ENCODE peak calls at places on chromosomes 3 and 15, in four cellular contexts. D is GM12878, O is HepG2, J is K562. Y is an unnamed sample.

GRCh38 chr3:122132949-122133540 is 50.4 kb upstream of the CASR start:
- ATAC-seq in D (no peak), O (no peak), J (no peak), Y (no peak)

GRCh38 chr3:58021962-58022361 is 13.7 kb downstream of the FLNB start:
- ATAC-seq in D (no peak), O (peak; percentile 28), J (no peak), Y (no peak)

GRCh38 chr15:75307778-75308390 is 25.2 kb downstream of the GOLGA6D start:
- ATAC-seq in D (peak; percentile 91), O (peak; percentile 98), J (peak; percentile 99), Y (no peak)

GRCh38 chr3:195931582-195932273 is 23.4 kb upstream of the TNK2 start:
- ATAC-seq in D (no peak), O (peak; percentile 92), J (peak; percentile 29), Y (no peak)

GRCh38 chr15:83304861-83305661 is 20.6 kb upstream of the BNC1 start:
- ATAC-seq in D (no peak), O (no peak), J (no peak), Y (no peak)

GRCh38 chr3:151987893-151988292 is 114.5 kb downstream of the SUCNR1 start:
- ATAC-seq in D (peak; percentile 70), O (no peak), J (no peak), Y (no peak)

GRCh38 chr15:33152502-33153109 is 41.9 kb downstream of the FMN1 start:
- ATAC-seq in D (no peak), O (no peak), J (no peak), Y (peak; percentile 30)

GRCh38 chr3:9175421-9175820 is 74.0 kb downstream of the SRGAP3 start:
- ATAC-seq in D (no peak), O (no peak), J (no peak), Y (no peak)

GRCh38 chr3:94716326-94717018 is 653.6 kb downstream of the NSUN3 start:
- ATAC-seq in D (no peak), O (peak; percentile 47), J (no peak), Y (no peak)

GRCh38 chr15:64536244-64536836 is 76.0 kb downstream of the ZNF609 start:
- ATAC-seq in D (peak; percentile 37), O (peak; percentile 90), J (no peak), Y (no peak)

GRCh38 chr15:48940508-48940907 is 23.2 kb downstream of the SHC4 start:
- ATAC-seq in D (peak; percentile 95), O (no peak), J (no peak), Y (no peak)

GRCh38 chr15:80580107-80580506 is 115.0 kb upstream of the ABHD17C start:
- ATAC-seq in D (no peak), O (no peak), J (no peak), Y (no peak)

GRCh38 chr15:28873585-28874139 is 12.1 kb upstream of the APBA2 start:
- ATAC-seq in D (no peak), O (peak; percentile 65), J (no peak), Y (no peak)

GRCh38 chr15:42085236-42085605 is 9.1 kb downstream of the PLA2G4D start:
- ATAC-seq in D (no peak), O (peak; percentile 32), J (no peak), Y (no peak)

GRCh38 chr15:99138491-99138982 is 33.7 kb downstream of the SYNM start:
- ATAC-seq in D (no peak), O (peak; percentile 32), J (no peak), Y (no peak)

GRCh38 chr3:57143886-57144459 is 21.2 kb downstream of the IL17RD start:
- ATAC-seq in D (no peak), O (no peak), J (no peak), Y (no peak)

GRCh38 chr3:193686665-193687506 is 93.9 kb downstream of the OPA1 start:
- ATAC-seq in D (peak; percentile 30), O (no peak), J (peak; percentile 15), Y (no peak)

GRCh38 chr3:39088456-39088855 is 19.0 kb downstream of the GORASP1 start:
- ATAC-seq in D (no peak), O (no peak), J (no peak), Y (no peak)

GRCh38 chr3:113086506-113087461 is 96.0 kb downstream of the GTPBP8 start:
- ATAC-seq in D (no peak), O (peak; percentile 66), J (no peak), Y (no peak)

GRCh38 chr15:73949496-73949895 is 23.2 kb downstream of the LOXL1 start:
- ATAC-seq in D (no peak), O (no peak), J (no peak), Y (no peak)

GRCh38 chr3:146067048-146067447 is 93.9 kb downstream of the PLOD2 start:
- ATAC-seq in D (no peak), O (no peak), J (no peak), Y (no peak)

DNA sequence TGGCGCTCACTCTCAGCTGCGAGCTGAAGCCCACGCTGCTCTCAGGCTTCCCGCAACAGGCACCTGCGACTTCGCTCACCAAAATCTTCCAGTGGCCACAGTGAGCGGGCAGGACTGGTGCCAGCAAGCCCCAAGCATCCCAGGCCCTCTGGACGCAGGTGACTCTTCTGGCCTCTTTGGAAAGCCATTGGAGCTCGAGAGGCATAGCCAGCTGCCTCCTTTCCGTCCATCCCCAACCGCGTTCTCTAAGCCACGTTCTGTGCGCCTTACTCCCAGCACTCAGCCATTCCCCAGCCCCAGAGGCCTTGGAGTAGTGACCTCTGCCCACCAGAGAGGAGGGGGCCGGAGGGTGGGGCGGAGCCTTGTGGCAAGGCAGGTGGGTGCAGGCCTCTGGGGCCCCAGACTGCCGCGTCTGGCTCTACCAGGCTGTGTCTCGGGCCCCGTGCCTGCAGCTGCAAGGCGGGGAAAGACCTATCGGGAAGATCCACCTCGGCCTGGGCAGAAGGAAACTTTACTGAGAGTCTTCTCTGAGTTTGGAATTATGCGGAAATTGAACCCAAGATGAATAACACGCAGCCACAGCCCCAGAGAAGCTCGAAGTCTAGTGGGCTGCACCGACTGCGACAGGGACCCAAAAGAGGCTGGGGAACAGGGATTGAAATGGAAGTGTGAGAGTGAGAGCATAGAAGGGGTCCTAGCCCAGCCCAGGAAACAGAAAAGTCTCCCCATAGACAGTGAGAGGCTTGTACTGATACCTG is 3.6 kb upstream of the SOX14 start:
- ATAC-seq in D (no peak), O (no peak), J (no peak), Y (no peak)
- H3K27me3 ChIP-seq in D (peaks cover 8% of the 10 kb centered on the region), O (peaks cover 9% of the 10 kb centered on the region), J (peaks cover 44% of the 10 kb centered on the region), Y (peaks cover 87% of the 10 kb centered on the region)

GRCh38 chr3:12629560-12629959 is 34.4 kb downstream of the RAF1 start:
- ATAC-seq in D (no peak), O (no peak), J (peak; percentile 32), Y (no peak)
- TF ChIP-seq POLR2AphosphoS5 in D (no peak), O (no peak), J (no peak), Y (no peak)

GRCh38 chr3:53675942-53676341 is 170.3 kb downstream of the CHDH start:
- ATAC-seq in D (no peak), O (no peak), J (no peak), Y (no peak)

GRCh38 chr3:53677406-53677805 is 168.8 kb downstream of the CHDH start:
- ATAC-seq in D (peak; percentile 35), O (peak; percentile 96), J (peak; percentile 65), Y (no peak)

GRCh38 chr3:53672987-53673386 is 173.2 kb downstream of the CHDH start:
- ATAC-seq in D (no peak), O (no peak), J (no peak), Y (no peak)

GRCh38 chr3:53675022-53675697 is 171.1 kb downstream of the CHDH start:
- ATAC-seq in D (no peak), O (no peak), J (no peak), Y (no peak)

DNA sequence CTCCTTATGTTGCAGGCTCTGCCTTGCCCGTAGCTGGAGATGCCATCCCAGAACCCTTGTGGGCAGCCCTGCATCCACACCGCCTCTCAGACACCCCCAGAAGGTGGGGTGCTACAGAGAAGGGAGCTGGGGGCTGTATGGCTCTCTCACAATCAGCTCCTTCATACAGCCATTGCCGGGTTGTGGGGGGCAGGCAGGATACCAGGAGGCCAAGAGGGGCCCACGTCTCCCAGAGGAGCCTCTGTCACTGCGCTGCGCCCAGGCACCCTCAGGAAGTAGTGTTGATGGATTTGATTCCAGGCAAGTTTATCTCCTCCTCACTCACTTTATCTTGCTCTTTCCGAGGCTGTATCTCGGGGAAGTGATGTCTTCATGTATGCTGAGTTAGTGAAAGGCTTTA is 171.6 kb downstream of the CHDH start:
- ATAC-seq in D (no peak), O (no peak), J (no peak), Y (no peak)
- H3K27me3 ChIP-seq in D (peaks cover 4% of the 10 kb centered on the region), O (no peaks in the 10 kb centered on the region), J (peaks cover 9% of the 10 kb centered on the region), Y (no peaks in the 10 kb centered on the region)

GRCh38 chr3:128112406-128112968 is 11.1 kb downstream of the RUVBL1 start:
- ATAC-seq in D (peak; percentile 44), O (no peak), J (no peak), Y (no peak)
- TF ChIP-seq POLR2AphosphoS5 in D (no peak), O (no peak), J (no peak), Y (peak; percentile 24)

DNA sequence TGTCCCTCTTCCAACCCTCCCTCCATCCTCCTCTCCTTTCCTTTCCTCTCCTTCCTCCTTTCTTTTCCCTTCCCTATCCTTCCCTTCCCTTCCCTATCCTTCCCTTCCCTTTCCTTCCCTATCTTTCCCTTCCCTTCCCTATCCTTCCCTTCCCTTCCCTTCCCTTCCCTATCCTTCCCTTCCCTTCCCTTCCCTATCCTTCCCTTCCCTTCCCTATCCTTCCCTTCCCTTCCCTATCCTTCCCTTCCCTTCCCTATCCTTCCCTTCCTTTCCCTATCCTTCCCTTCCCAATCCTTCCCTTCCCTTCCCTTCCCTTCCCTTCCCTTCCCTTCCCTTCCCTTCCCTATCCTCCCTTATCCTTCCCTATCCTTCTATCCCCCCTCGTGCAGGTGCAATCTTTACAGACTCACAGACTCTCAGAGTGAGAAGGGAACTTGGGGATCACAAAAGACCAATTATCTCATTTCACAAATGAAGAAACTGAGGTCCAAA is 31.5 kb downstream of the RASGRF1 start:
- ATAC-seq in D (no peak), O (no peak), J (no peak), Y (no peak)
- H3K27me3 ChIP-seq in D (no peaks in the 10 kb centered on the region), O (no peaks in the 10 kb centered on the region), J (peaks cover 27% of the 10 kb centered on the region), Y (peaks cover 31% of the 10 kb centered on the region)

GRCh38 chr3:53193466-53194217 is 32.6 kb downstream of the PRKCD start:
- ATAC-seq in D (no peak), O (no peak), J (no peak), Y (peak; percentile 64)
- TF ChIP-seq POLR2AphosphoS5 in D (no peak), O (no peak), J (no peak), Y (no peak)

GRCh38 chr3:14552041-14552648 is 12.0 kb upstream of the GRIP2 start:
- ATAC-seq in D (no peak), O (no peak), J (no peak), Y (no peak)
- H3K27me3 ChIP-seq in D (peaks cover 2% of the 10 kb centered on the region), O (peaks cover 3% of the 10 kb centered on the region), J (peaks cover 69% of the 10 kb centered on the region), Y (peaks cover 63% of the 10 kb centered on the region)

Y was measured in gastroesophageal sphincter.